ENCODE peak calls at places on chromosomes 5 and 9, in five cellular contexts. V is HL-60, J is K562, T is HCT116, Q is A549. X is an unnamed sample.

GRCh38 chr9:98740226-98740881 is 31.6 kb upstream of the GABBR2 start:
- DNase-seq in J (no peak), Q (no peak), V (no peak), T (no peak), X (no peak)

GRCh38 chr5:88063813-88064212 is 204.8 kb downstream of the TMEM161B start:
- DNase-seq in T (no peak), J (no peak), Q (no peak), V (no peak), X (no peak)

GRCh38 chr9:32255026-32255425 is 129.4 kb upstream of the ACO1 start:
- DNase-seq in V (no peak), T (no peak), Q (no peak), J (no peak), X (no peak)

GRCh38 chr5:78810098-78810497 is 161.5 kb upstream of the LHFPL2 start:
- DNase-seq in T (no peak), V (no peak), Q (no peak), J (no peak), X (no peak)

GRCh38 chr9:81529556-81530193 is 159.7 kb downstream of the TLE1 start:
- DNase-seq in T (peak), Q (peak), J (no peak), V (no peak), X (no peak)

GRCh38 chr5:85017271-85017670 is 632.6 kb upstream of the EDIL3 start:
- DNase-seq in V (no peak), Q (no peak), T (no peak), J (no peak), X (no peak)

GRCh38 chr5:171459839-171460238 is 40.4 kb downstream of the FGF18 start:
- DNase-seq in T (no peak), J (no peak), Q (no peak), V (no peak), X (no peak)

GRCh38 chr9:136545966-136546696 is at the start of gene NOTCH1:
- DNase-seq in T (peak), Q (peak), J (peak), V (peak), X (peak)

GRCh38 chr9:26669641-26670040 is 223.0 kb downstream of the CAAP1 start:
- DNase-seq in V (no peak), J (no peak), Q (no peak), T (no peak), X (no peak)

GRCh38 chr5:176547811-176548210 is 1.3 kb upstream of the CDHR2 start:
- DNase-seq in T (no peak), V (no peak), J (no peak), Q (no peak), X (no peak)

DNA sequence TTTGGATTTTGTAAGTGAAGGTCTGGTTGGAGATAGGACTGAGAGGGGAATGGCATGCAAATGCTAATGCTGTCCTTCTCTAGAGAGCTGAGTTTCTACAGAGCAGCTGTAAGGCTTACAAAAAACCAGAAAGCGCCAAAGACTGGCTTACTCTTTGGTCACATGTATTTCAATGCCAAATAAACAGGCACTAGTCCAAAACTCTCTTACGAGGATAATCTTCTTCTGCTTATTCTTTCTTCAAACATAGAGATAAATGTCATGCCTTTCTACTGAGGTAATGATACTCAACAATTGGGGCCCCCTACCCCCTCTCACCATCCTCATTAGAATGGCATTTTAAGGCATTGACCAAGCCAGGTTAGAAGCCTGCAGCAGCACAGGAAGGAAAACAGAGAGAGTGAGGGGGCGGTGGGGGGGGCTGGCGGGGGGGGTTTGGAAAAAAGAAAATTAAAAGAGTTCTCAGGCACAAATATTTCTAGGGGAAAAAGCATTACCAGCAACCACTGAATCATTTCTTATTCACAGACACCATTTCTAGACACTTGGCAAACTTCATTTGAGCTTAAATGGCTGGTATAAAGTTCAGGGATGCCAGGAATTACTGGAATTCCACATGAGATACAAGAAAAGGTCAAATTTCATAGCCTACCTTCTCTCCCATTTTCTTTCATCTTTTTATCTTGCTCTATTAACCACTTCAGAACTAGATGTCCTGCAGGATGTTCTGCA is 34.0 kb downstream of the PUM3 start:
- DNase-seq in V (no peak), J (no peak), Q (peak), T (no peak), X (peak)
- H3K27ac ChIP-seq in V (no peak), J (no peak), Q (peak), T (no peak), X (peak)

DNA sequence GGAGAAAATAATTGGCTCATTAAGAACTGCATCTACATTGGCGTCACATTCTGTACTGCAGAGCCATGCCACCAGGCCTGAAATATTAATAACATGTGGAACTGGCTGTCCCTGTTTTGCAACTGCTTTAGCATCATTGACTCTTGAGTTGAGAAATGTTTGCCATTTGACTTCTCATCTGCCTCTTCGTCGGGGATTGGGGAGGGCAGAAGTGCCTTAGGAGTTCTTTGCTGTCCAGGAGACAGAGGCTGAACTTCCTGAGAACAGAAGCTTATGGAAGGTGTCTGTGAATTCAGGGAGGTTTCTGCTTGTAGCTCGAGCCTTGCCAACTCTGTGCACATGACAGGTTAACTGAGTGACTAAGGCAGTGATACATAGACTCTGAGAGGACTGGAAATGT is 265.0 kb downstream of the KIF4B start:
- DNase-seq in T (no peak), V (no peak), Q (no peak), J (no peak), X (no peak)
- TF ChIP-seq REST in T (no peak), V (no peak), Q (no peak), J (no peak), X (no peak)

DNA sequence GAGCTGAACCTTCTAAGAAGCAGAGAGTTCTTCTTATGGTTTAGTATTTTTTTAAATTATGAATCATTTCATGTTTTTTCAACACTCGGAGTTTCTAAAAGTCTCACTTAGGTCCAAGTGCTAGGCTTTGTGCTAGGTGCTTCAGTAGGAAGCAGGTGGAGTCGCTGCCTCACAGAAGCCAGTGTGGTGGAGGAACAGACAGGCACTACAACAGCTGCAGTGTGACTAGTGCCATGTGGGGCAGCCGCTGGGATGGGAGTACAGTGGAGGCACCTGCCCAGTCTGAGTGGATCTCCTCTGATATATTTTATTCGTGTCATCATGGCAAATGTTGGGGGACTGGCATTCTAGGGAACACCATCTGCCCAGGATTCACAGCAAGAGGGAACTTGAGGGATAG is 15.3 kb downstream of the PCDHGC5 start:
- DNase-seq in V (no peak), T (no peak), Q (no peak), J (no peak), X (no peak)
- H3K27ac ChIP-seq in V (no peak), T (no peak), Q (no peak), J (no peak), X (no peak)

DNA sequence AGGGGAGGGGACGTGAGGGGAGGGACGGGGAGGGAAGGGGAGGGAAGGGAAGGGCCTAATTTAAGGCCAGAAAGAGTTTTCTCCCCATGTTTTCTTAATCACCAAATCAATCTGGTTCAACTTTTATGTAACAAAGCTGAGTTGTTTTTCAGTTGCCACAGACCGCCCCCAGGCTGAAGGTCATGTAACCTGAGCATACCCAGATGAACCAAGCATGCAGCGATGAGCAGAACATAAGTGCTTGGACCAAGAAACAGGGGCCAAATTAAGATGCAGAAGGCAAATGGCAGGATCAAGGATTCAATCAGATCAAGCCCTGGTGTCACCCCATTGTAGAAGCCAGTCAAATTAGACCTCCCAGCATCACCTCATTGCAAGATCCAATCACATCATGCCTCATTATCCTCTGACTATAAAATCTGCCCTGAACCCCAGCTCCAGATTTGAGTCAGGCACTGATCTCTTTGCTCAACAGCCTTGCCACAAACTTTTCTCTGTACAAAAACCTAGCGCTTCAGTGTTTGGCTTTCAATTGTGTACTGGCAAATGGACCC is 113.5 kb upstream of the TNPO1 start:
- DNase-seq in Q (no peak), V (no peak), T (no peak), J (no peak), X (no peak)
- TF ChIP-seq REST in Q (no peak), V (no peak), T (no peak), J (no peak), X (no peak)

DNA sequence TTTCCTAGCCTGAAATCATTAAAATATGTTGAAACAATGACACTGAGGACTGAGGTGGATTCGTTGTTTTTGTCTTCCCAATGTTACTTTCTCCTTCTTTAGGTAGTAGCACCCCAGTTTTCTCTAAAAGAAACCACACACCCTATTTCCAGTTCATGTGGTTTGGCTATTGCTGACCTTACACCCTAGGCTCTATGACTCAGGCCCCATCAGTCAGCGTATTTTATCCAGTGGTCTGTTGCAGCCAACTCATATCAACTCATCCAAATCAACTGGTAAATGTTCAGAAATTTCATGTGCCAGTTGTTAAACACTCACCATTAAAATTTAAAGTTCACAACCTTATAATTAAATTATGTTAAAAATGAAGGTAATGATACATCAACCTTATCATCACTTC is 44.6 kb upstream of the NFIB start:
- DNase-seq in Q (no peak), J (peak), T (no peak), V (no peak), X (no peak)
- H3K27ac ChIP-seq in Q (no peak), J (no peak), T (no peak), V (no peak), X (no peak)

GRCh38 chr5:65199988-65200668 is 281.6 kb downstream of the ADAMTS6 start:
- DNase-seq in Q (no peak), V (no peak), T (no peak), J (no peak), X (no peak)
- TF ChIP-seq REST in Q (no peak), V (no peak), T (no peak), J (no peak), X (no peak)

DNA sequence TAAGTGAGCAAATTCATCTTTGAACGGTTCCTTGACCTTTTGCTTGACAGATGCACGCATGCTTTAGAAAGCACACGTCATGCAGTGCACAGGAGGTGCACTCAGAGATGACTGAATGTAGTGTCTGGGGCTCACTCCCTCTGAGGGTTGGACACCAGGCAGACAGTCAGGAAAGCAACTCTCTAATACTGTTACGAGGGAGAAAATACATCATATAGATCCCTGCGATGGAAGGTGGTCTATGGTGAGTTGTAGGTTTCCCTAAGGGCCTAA is 16.5 kb upstream of the PHF19 start:
- DNase-seq in J (no peak), V (no peak), Q (no peak), T (no peak), X (no peak)
- H3K27ac ChIP-seq in J (peak), V (no peak), Q (no peak), T (no peak), X (no peak)

GRCh38 chr5:92748072-92748676 is 832.8 kb downstream of the NR2F1-AS1 start:
- DNase-seq in Q (no peak), J (no peak), V (no peak), T (no peak), X (no peak)

DNA sequence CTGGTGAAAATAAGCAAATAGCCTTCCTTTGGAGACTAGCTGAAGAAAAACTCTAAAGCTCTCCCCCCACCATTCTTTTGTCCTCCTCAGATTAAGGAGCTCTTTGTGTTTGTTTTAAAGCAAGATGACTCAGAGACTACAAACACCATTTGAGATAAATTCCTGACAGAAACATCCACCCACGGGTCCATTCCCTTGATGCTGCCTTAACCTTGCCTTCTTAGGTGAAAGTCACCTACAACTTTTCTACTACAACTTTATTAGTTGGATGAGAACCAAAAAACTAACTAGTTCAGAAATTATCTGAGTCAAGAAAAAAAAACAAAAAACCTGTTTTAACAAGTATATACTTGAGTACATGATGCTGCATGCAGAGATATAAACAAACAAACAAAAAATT is 831.1 kb downstream of the NR2F1-AS1 start:
- DNase-seq in Q (peak), J (no peak), V (no peak), T (peak), X (peak)
- TF ChIP-seq REST in Q (no peak), J (no peak), V (no peak), T (no peak), X (no peak)

DNA sequence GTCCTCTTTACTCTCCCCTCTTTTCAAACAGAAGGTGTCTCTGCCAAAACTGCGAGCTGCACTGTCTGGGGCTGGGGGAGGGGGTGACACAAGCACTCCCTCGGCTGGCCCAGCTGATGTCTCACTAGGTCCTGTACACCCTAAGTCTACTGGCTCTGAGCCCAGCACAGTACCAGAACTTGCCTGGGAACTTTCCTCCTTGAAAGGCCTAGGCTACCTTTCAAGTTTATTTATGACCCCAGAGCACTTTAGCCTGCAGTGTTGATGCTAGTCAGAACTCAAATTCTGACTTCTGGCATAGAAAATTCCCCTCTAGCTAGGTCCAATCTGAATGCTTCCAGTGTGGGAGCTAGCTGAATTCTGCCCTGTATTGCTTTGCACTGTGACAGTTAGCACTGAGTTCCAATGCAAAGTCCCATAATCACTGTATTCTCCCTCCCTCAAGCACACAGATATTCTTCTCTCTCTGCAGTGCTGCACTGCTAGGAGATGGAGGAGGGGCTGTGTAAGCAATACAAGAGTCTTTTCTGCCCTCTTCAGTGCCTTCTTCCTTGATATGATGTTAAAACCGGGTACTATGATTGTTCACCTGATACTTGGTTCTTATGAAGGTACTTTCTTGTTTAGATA is 10.5 kb downstream of the LURAP1L start:
- DNase-seq in J (no peak), T (peak), Q (no peak), V (no peak), X (no peak)
- H3K27ac ChIP-seq in J (peak), T (peak), Q (peak), V (no peak), X (no peak)

GRCh38 chr5:143920772-143921171 is 108.8 kb downstream of the HMHB1 start:
- DNase-seq in J (no peak), Q (no peak), V (no peak), T (no peak), X (no peak)
- TF ChIP-seq REST in J (no peak), Q (no peak), V (no peak), T (no peak), X (no peak)

X was measured in GM23338.